ENCODE peak calls at places on chromosomes 13 and 19, in six cellular contexts. B is Peyer's patch, C is upper lobe of left lung, Q is uterus, A is tibial nerve, L is IMR-90. W is an unnamed sample. For H3K36me3, the result is how much of the 10 kb centered on the place peaks cover.

GRCh38 chr13:22592515-22592914 is 588.3 kb upstream of the SGCG start:
- DNase-seq in B (no peak), C (no peak), Q (no peak), A (no peak), L (peak), W (no peak)

GRCh38 chr19:54523403-54523802 is 20.8 kb downstream of the LAIR2 start:
- DNase-seq in B (no peak), C (no peak), Q (peak), A (no peak), L (peak), W (no peak)

GRCh38 chr19:35963514-35963913 is 27.3 kb downstream of the LRFN3 start:
- DNase-seq in B (no peak), C (no peak), Q (no peak), A (no peak), L (peak), W (peak)

GRCh38 chr19:33473644-33474305 is 47.8 kb downstream of the PEPD start:
- DNase-seq in B (no peak), C (peak), Q (no peak), A (no peak), L (peak), W (no peak)

GRCh38 chr19:17775991-17776803 is 18.7 kb upstream of the B3GNT3 start:
- DNase-seq in B (peak), C (peak), Q (no peak), A (no peak), L (peak), W (no peak)

GRCh38 chr13:31775686-31776085 is 36.4 kb downstream of the RXFP2 start:
- DNase-seq in B (no peak), C (no peak), Q (no peak), A (peak), L (no peak), W (peak)

GRCh38 chr13:30905932-30906383 is at the start of gene MEDAG:
- DNase-seq in B (no peak), C (no peak), Q (peak), A (peak), L (peak), W (peak)

GRCh38 chr19:3575260-3575741 is 2.6 kb downstream of the HMG20B start:
- DNase-seq in B (no peak), C (no peak), Q (no peak), A (no peak), L (peak), W (no peak)

GRCh38 chr19:58538257-58539168 is 5.4 kb upstream of the TRIM28 start:
- DNase-seq in B (no peak), C (no peak), Q (no peak), A (no peak), L (no peak), W (peak)

GRCh38 chr19:16224266-16225045 is 26.7 kb downstream of the AP1M1 start:
- DNase-seq in B (no peak), C (no peak), Q (no peak), A (peak), L (no peak), W (no peak)

GRCh38 chr19:16226184-16226591 is 28.5 kb downstream of the AP1M1 start:
- DNase-seq in B (no peak), C (no peak), Q (no peak), A (peak), L (no peak), W (no peak)

GRCh38 chr19:16223746-16224145 is 26.0 kb downstream of the AP1M1 start:
- DNase-seq in B (no peak), C (no peak), Q (no peak), A (peak), L (no peak), W (no peak)

GRCh38 chr19:16225279-16226183 is 27.8 kb downstream of the AP1M1 start:
- DNase-seq in B (no peak), C (no peak), Q (no peak), A (peak), L (no peak), W (no peak)

GRCh38 chr19:16222806-16223205 is 25.1 kb downstream of the AP1M1 start:
- DNase-seq in B (no peak), C (no peak), Q (no peak), A (no peak), L (peak), W (no peak)
- H3K36me3 ChIP-seq in B (under half), C (half or more), Q (under half), A (under half), L (half or more), W (under half)

GRCh38 chr19:30696514-30696913 is 324.3 kb downstream of the ZNF536 start:
- DNase-seq in B (no peak), C (no peak), Q (no peak), A (no peak), L (peak), W (peak)
- TF ChIP-seq CTCF in B (no peak), C (no peak), Q (no peak), A (no peak), L (peak), W (peak)

GRCh38 chr19:39319892-39320168 is 833 bp downstream of the LRFN1 start:
- DNase-seq in B (no peak), C (no peak), Q (no peak), A (no peak), L (no peak), W (no peak)
- H3K4me3 ChIP-seq in B (peak), C (peak), Q (peak), A (peak), L (peak), W (no peak)

DNA sequence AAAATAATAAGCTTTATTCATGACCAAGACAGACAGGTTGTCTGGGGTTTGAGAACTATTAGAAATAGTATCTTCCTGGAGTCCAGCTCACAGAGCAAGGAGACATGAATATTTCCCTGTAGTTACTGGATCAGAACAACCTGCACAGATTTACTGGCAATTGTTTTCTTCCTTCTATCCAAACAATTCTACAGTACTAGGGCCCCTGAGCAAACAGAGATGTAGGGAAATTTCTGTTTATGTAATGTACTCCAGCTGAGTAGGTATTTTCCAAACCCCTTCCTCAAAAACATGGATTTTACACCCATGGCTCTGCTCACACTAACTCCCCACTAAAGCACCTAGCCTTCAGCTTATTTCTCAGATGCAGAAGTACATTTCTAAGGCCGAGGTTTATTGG is 557.6 kb downstream of the GPC6 start:
- DNase-seq in B (no peak), C (no peak), Q (no peak), A (no peak), L (no peak), W (no peak)
- H3K36me3 ChIP-seq in B (under half), C (under half), Q (under half), A (under half), L (under half), W (under half)